ENCODE peak calls at places on chromosomes 1 and 21, in ten cellular contexts. U is testis; W is activated T-helper 1 cell treated with anti-CD3 and anti-CD28 coated beads, Interleukin-12 subunit alpha, Interleukin-12 subunit beta, Interleukin-2, Interleukin-4 antibody, amounts not matched to agents 30 ng/mL and 10 ng/mL and 1 ng/mL, durations not matched to agents 14 hours and 24 hours and 36 hours; O is activated CD4-positive, alpha-beta T cell treated with anti-CD3 and anti-CD28 coated beads for 48 hours; A is T1000; Z is midbrain; C is NCI-H1092 treated with DMSO at 0.1 percent for 48 hours; S is GM20000; P is AG08396; I is fibroblast of lung. K is an unnamed sample.

GRCh38 chr1:1956586-1957532 is 37.8 kb upstream of the TMEM52 start:
- DNase-seq in W (no peak), I (no peak), S (no peak), C (no peak), A (no peak), U (no peak), P (no peak), Z (no peak), O (no peak), K (no peak)

GRCh38 chr1:192539450-192540132 is 36.0 kb upstream of the RGS1 start:
- DNase-seq in O (no peak), C (no peak), U (no peak), W (no peak), S (no peak), I (peak), Z (no peak), A (peak), P (peak), K (peak)

GRCh38 chr1:184660462-184661191 is 94.0 kb downstream of the EDEM3 start:
- DNase-seq in O (no peak), I (no peak), A (no peak), C (no peak), Z (no peak), S (no peak), W (no peak), U (no peak), P (no peak), K (no peak)

GRCh38 chr21:25717491-25718139 is 17.1 kb downstream of the ATP5PF start:
- DNase-seq in P (peak), I (peak), W (no peak), U (no peak), A (no peak), S (no peak), C (no peak), Z (no peak), O (no peak), K (no peak)

GRCh38 chr1:70518106-70518505 is 107.0 kb downstream of the CTH start:
- DNase-seq in C (no peak), S (no peak), U (no peak), I (no peak), W (no peak), O (no peak), Z (no peak), P (no peak), A (no peak), K (no peak)

GRCh38 chr1:26822737-26823395 is 3.6 kb upstream of the ZDHHC18 start:
- DNase-seq in Z (no peak), U (no peak), P (no peak), S (no peak), W (no peak), I (no peak), O (no peak), A (no peak), C (no peak), K (peak)

GRCh38 chr1:229431270-229432115 is 2.4 kb downstream of the ACTA1 start:
- DNase-seq in U (no peak), S (peak), W (no peak), Z (no peak), I (no peak), P (no peak), C (no peak), O (no peak), A (no peak), K (no peak)

GRCh38 chr1:143665606-143666005 is 306.2 kb downstream of the FAM72C start:
- DNase-seq in W (no peak), I (no peak), S (no peak), O (no peak), P (no peak), A (no peak), C (no peak), Z (no peak), U (no peak), K (no peak)

GRCh38 chr21:16304700-16305099 is 574.9 kb downstream of the USP25 start:
- DNase-seq in Z (no peak), S (no peak), U (no peak), A (no peak), W (no peak), I (no peak), O (no peak), P (no peak), C (no peak), K (no peak)